ENCODE peak calls at places on chromosome 6, in four cellular contexts. F is WTC11, M is K562, L is HepG2. K is an unnamed sample.

GRCh38 chr6:36267731-36268477 is 2.0 kb upstream of the PNPLA1 start:
- DNase-seq in M (no peak), L (no peak), F (no peak), K (no peak)

GRCh38 chr6:122389704-122390103 is 9.7 kb upstream of the HSF2 start:
- DNase-seq in F (no peak), M (no peak), L (peak), K (no peak)

GRCh38 chr6:104705095-104705707 is 154.5 kb downstream of the HACE1 start:
- DNase-seq in M (peak), L (no peak), F (no peak), K (no peak)

GRCh38 chr6:129251669-129252376 is 368.9 kb downstream of the LAMA2 start:
- DNase-seq in M (peak), L (peak), F (peak), K (peak)

GRCh38 chr6:119449253-119450156 is 99.9 kb upstream of the MAN1A1 start:
- DNase-seq in L (no peak), M (no peak), F (no peak), K (no peak)

GRCh38 chr6:16698988-16699868 is 62.0 kb downstream of the ATXN1 start:
- DNase-seq in L (peak), M (no peak), F (no peak), K (no peak)

GRCh38 chr6:40845588-40845987 is 193.4 kb downstream of the UNC5CL start:
- DNase-seq in M (peak), L (peak), F (peak), K (no peak)

GRCh38 chr6:37309692-37310091 is 44.1 kb upstream of the RNF8 start:
- DNase-seq in M (no peak), L (no peak), F (no peak), K (no peak)

GRCh38 chr6:84151669-84152068 is 75.8 kb downstream of the CEP162 start:
- DNase-seq in M (no peak), L (no peak), F (no peak), K (no peak)

GRCh38 chr6:28634406-28634757 is 108.7 kb downstream of the GPX5 start:
- DNase-seq in L (no peak), M (no peak), F (no peak), K (no peak)

GRCh38 chr6:89145461-89145961 is 344 bp upstream of the PM20D2 start:
- DNase-seq in M (no peak), F (no peak), L (no peak), K (peak)

GRCh38 chr6:125802943-125803377 is 12.2 kb downstream of the NCOA7 start:
- DNase-seq in M (no peak), F (no peak), L (no peak), K (no peak)

GRCh38 chr6:21213492-21213891 is 380.1 kb upstream of the SOX4 start:
- DNase-seq in F (no peak), L (no peak), M (no peak), K (peak)

GRCh38 chr6:91782789-91783188 is 1195.9 kb upstream of the MAP3K7 start:
- DNase-seq in F (no peak), L (no peak), M (no peak), K (no peak)

GRCh38 chr6:42338573-42339218 is 113.0 kb downstream of the TRERF1 start:
- DNase-seq in F (no peak), M (peak), L (no peak), K (no peak)

GRCh38 chr6:131062245-131063027 is 609 bp downstream of the EPB41L2 start:
- DNase-seq in M (peak), L (no peak), F (peak), K (no peak)

GRCh38 chr6:43740961-43741764 is 28.8 kb upstream of the VEGFA start:
- DNase-seq in F (no peak), M (no peak), L (no peak), K (no peak)

GRCh38 chr6:140380371-140381218 is 1006.1 kb upstream of the CITED2 start:
- DNase-seq in M (no peak), F (no peak), L (peak), K (no peak)

GRCh38 chr6:157838718-157839430 is 15.8 kb downstream of the SNX9 start:
- DNase-seq in L (no peak), F (no peak), M (no peak), K (no peak)

GRCh38 chr6:170073846-170074245 is 217.0 kb downstream of the DLL1 start:
- DNase-seq in L (no peak), M (no peak), F (no peak), K (no peak)

GRCh38 chr6:32941412-32941784 is 570 bp upstream of the HLA-DMB start:
- DNase-seq in M (no peak), L (no peak), F (no peak), K (peak)
- TF ChIP-seq ESRRA in M (no peak), L (no peak), F (no peak), K (no peak)

DNA sequence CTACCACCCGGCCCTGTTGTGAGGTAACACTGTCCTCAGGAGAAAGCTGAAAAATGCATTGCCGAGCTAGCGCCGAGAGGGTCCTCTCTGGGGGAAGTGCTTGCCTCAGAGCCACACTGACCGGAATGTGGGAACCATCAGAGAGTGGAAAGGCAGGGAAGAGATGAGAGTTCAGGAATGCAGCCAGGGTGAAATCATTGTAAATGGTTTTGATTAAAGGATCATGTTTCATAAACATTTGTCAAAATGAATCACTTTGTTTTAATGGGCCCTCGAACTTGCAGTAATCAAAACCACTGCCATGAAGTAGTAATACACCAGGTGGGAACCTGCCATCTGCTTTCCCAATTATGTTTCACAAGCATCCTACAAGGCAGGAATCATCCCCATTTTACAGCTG is 16.9 kb upstream of the IL17F start:
- DNase-seq in L (no peak), M (no peak), F (no peak), K (no peak)
- TF ChIP-seq CREM in L (no peak), M (no peak), F (no peak), K (no peak)

DNA sequence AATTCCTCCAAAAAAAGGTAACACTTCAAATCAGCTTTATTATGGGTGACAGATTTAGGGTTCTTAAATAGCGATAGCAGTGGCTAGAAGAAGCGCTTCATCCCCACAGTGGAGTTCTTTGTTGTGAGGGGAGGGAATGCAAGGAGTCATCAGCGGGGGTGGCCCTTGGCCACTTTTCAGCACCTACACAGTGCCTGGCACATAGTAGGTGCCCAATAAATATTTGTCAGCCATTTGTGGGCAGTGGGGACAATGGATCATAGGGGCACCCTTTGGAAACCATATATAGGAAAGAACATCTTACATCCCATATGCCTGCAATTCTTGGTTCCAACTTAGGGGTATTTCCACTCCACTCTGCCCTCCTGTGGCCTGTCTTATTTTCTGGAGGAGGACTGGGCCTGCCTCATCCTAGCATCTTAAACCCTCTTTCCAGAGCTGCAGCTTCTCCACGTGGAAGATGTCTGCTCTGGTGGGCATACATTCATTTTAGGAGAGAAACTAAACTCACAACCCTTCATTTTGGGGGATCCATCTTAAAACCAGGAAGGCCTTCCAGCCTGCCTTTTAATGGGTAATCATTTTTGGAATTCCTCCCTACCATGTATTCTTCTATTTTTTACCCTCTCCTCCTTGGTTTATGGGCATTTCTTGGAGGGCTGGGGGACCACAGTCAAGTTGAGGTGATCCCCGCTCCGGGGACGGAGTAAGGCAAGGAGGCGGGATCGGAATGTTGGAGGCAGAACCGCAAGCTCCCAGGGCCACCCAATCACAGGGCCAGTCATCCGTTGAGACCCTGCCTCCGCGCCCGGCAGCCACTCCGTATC is 2.6 kb upstream of the GPSM3 start:
- DNase-seq in M (peak), L (no peak), F (no peak), K (no peak)
- TF ChIP-seq ESRRA in M (no peak), L (no peak), F (no peak), K (no peak)

GRCh38 chr6:1062786-1063545 is 248.9 kb upstream of the FOXQ1 start:
- DNase-seq in F (peak), L (peak), M (no peak), K (no peak)
- TF ChIP-seq CREM in F (no peak), L (no peak), M (no peak), K (no peak)

GRCh38 chr6:12803486-12803885 is 86.9 kb downstream of the PHACTR1 start:
- DNase-seq in F (no peak), L (no peak), M (no peak), K (no peak)

GRCh38 chr6:12802440-12802839 is 85.9 kb downstream of the PHACTR1 start:
- DNase-seq in L (no peak), M (no peak), F (no peak), K (no peak)

GRCh38 chr6:12806811-12807210 is 90.2 kb downstream of the PHACTR1 start:
- DNase-seq in F (no peak), L (no peak), M (no peak), K (no peak)

GRCh38 chr6:12801141-12801540 is 84.6 kb downstream of the PHACTR1 start:
- DNase-seq in F (no peak), M (no peak), L (no peak), K (no peak)

GRCh38 chr6:12804967-12805645 is 88.5 kb downstream of the PHACTR1 start:
- DNase-seq in F (no peak), M (no peak), L (no peak), K (no peak)
- TF ChIP-seq ESRRA in F (no peak), M (no peak), L (no peak), K (no peak)

GRCh38 chr6:24690561-24690960 is 23.7 kb downstream of the ACOT13 start:
- DNase-seq in L (no peak), F (no peak), M (no peak), K (no peak)

GRCh38 chr6:24691550-24691949 is 24.7 kb downstream of the ACOT13 start:
- DNase-seq in L (no peak), F (no peak), M (no peak), K (no peak)

GRCh38 chr6:24692415-24692814 is 25.5 kb downstream of the ACOT13 start:
- DNase-seq in F (no peak), L (no peak), M (no peak), K (no peak)

GRCh38 chr6:24692003-24692402 is 25.1 kb downstream of the ACOT13 start:
- DNase-seq in F (no peak), M (no peak), L (no peak), K (no peak)

GRCh38 chr6:24689964-24690363 is 23.1 kb downstream of the ACOT13 start:
- DNase-seq in M (no peak), L (no peak), F (no peak), K (no peak)
- TF ChIP-seq CREM in M (no peak), L (no peak), F (no peak), K (no peak)

DNA sequence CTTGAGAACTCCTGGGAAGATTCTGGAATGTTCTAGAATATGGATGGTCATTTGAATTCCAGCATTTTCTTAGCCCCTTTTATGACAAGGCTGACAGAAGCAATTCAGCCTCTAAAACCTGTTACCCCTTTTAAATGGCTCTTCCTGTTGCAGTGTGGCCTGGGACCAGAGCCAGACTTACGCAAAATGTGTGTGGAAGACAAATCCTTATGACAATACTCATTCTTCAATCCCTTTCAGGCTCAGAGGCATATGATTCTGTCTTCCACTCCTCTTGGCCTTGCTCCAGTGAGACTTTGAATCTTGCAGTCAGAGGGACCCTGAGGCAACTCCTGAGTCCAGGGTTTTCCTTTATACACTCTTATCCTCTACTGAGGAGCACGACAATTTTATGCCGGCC is 287.0 kb downstream of the CLIC5 start:
- DNase-seq in F (no peak), L (no peak), M (no peak), K (no peak)
- TF ChIP-seq ESRRA in F (no peak), L (no peak), M (no peak), K (no peak)

GRCh38 chr6:15358579-15359327 is 112.9 kb downstream of the JARID2 start:
- DNase-seq in F (no peak), M (peak), L (no peak), K (peak)
- TF ChIP-seq CREM in F (no peak), M (no peak), L (no peak), K (no peak)

GRCh38 chr6:136090929-136091328 is 159.2 kb downstream of the MTFR2 start:
- DNase-seq in F (no peak), L (peak), M (no peak), K (no peak)

GRCh38 chr6:136089885-136090284 is 160.2 kb downstream of the MTFR2 start:
- DNase-seq in F (no peak), M (no peak), L (no peak), K (no peak)

GRCh38 chr6:136087986-136088385 is 162.1 kb downstream of the MTFR2 start:
- DNase-seq in L (no peak), M (no peak), F (no peak), K (no peak)

GRCh38 chr6:136086686-136087085 is 163.4 kb downstream of the MTFR2 start:
- DNase-seq in L (no peak), F (no peak), M (no peak), K (no peak)

DNA sequence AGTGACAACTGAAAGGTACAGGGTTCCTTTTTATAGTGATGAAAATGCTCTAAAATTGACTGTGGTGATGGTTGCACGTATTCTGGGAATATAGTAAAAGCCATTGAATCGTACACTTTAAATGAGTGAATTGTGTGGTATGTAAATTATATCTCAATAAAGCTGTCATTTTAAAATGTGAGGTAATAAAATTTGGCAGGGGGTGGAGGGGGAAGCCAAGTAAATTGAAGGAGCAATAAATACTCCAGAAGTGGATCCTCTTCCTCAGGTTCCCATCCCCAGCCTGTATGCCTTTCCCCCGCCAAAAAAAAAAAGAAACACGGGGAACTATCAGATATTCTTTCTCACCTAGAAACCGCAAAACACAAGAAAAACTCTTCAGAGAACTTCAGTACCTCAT is 161.4 kb downstream of the MTFR2 start:
- DNase-seq in L (no peak), F (no peak), M (no peak), K (no peak)
- TF ChIP-seq ESRRA in L (no peak), F (no peak), M (no peak), K (no peak)